ENCODE peak calls at places on chromosome 2, in nine cellular contexts. P is cardiac fibroblast, C is left ventricle myocardium inferior, J is AG10803, M is prostate gland, Q is aorta, F is mucosa of descending colon, B is astrocyte of the cerebellum, A is thoracic aorta. O is an unnamed sample.

GRCh38 chr2:99156901-99157300 is 2.1 kb downstream of the LIPT1 start:
- DNase-seq in P (no peak), C (no peak), J (no peak), M (no peak), Q (no peak), F (no peak), B (no peak), A (no peak), O (no peak)

GRCh38 chr2:138475394-138475793 is 26.2 kb upstream of the SPOPL start:
- DNase-seq in P (peak; percentile 4), C (no peak), J (no peak), M (no peak), Q (no peak), F (no peak), B (no peak), A (no peak), O (no peak)

GRCh38 chr2:222651721-222652420 is 4.0 kb downstream of the FARSB start:
- DNase-seq in P (no peak), C (no peak), J (peak; percentile 67), M (no peak), Q (no peak), F (no peak), B (no peak), A (no peak), O (no peak)

GRCh38 chr2:109435866-109436634 is 177.7 kb downstream of the SEPTIN10 start:
- DNase-seq in P (peak; percentile 71), C (peak; percentile 64), J (peak; percentile 62), M (no peak), Q (peak; percentile 93), F (no peak), B (no peak), A (peak; percentile 80), O (no peak)

GRCh38 chr2:216516730-216517350 is 18.2 kb downstream of the RPL37A start:
- DNase-seq in P (peak; percentile 72), C (no peak), J (peak; percentile 54), M (no peak), Q (no peak), F (no peak), B (no peak), A (no peak), O (peak; percentile 71)

GRCh38 chr2:173076557-173077345 is 1.1 kb downstream of the MAP3K20 start:
- DNase-seq in P (peak; percentile 71), C (peak; percentile 52), J (peak; percentile 46), M (peak; percentile 38), Q (no peak), F (peak; percentile 12), B (peak; percentile 23), A (no peak), O (peak; percentile 71)

GRCh38 chr2:117931978-117932377 is 81.9 kb downstream of the CCDC93 start:
- DNase-seq in P (no peak), C (no peak), J (no peak), M (no peak), Q (no peak), F (no peak), B (no peak), A (no peak), O (no peak)

GRCh38 chr2:170344663-170345099 is 166.7 kb downstream of the MYO3B start:
- DNase-seq in P (no peak), C (no peak), J (no peak), M (no peak), Q (no peak), F (no peak), B (no peak), A (no peak), O (no peak)

GRCh38 chr2:126915903-126916302 is 17.2 kb downstream of the TEX51 start:
- DNase-seq in P (no peak), C (no peak), J (no peak), M (no peak), Q (no peak), F (no peak), B (no peak), A (no peak), O (no peak)

GRCh38 chr2:147789287-147789686 is 55.5 kb upstream of the ACVR2A start:
- DNase-seq in P (no peak), C (no peak), J (no peak), M (no peak), Q (no peak), F (no peak), B (no peak), A (no peak), O (no peak)

GRCh38 chr2:70967189-70967588 is 11.2 kb upstream of the ANKRD53 start:
- DNase-seq in P (no peak), C (no peak), J (no peak), M (no peak), Q (peak; percentile 34), F (no peak), B (no peak), A (no peak), O (no peak)

GRCh38 chr2:127737892-127738291 is 36.6 kb downstream of the SFT2D3 start:
- DNase-seq in P (no peak), C (no peak), J (no peak), M (no peak), Q (no peak), F (no peak), B (no peak), A (no peak), O (peak; percentile 16)

GRCh38 chr2:166404831-166405568 is 29.3 kb upstream of the SCN9A start:
- DNase-seq in P (no peak), C (no peak), J (no peak), M (no peak), Q (no peak), F (no peak), B (no peak), A (no peak), O (no peak)

GRCh38 chr2:45859682-45860081 is 208.2 kb downstream of the PRKCE start:
- DNase-seq in P (no peak), C (no peak), J (no peak), M (no peak), Q (no peak), F (no peak), B (no peak), A (no peak), O (no peak)

GRCh38 chr2:128809256-128809636 is 490.6 kb upstream of the HS6ST1 start:
- DNase-seq in P (no peak), C (no peak), J (no peak), M (no peak), Q (no peak), F (no peak), B (no peak), A (no peak), O (peak; percentile 0)

GRCh38 chr2:230225486-230225885 is at the start of gene SP140:
- DNase-seq in P (no peak), C (peak; percentile 31), J (no peak), M (no peak), Q (no peak), F (peak; percentile 64), B (no peak), A (no peak), O (no peak)

GRCh38 chr2:170763232-170763631 is 6.9 kb upstream of the ERICH2 start:
- DNase-seq in P (no peak), C (no peak), J (no peak), M (no peak), Q (no peak), F (no peak), B (no peak), A (no peak), O (no peak)

GRCh38 chr2:233076749-233077148 is 16.6 kb downstream of the INPP5D start:
- DNase-seq in P (no peak), C (no peak), J (no peak), M (no peak), Q (no peak), F (no peak), B (no peak), A (no peak), O (no peak)
- H3K4me3 ChIP-seq in P (no peak overlapping the region), C (no peak overlapping the region), J (no peak overlapping the region), M (no peak overlapping the region), Q (no peak overlapping the region), F (no peak overlapping the region), B (no peak overlapping the region), A (no peak overlapping the region), O (no peak overlapping the region)

GRCh38 chr2:25400576-25401241 is 59.0 kb upstream of the DNMT3A start:
- DNase-seq in P (no peak), C (no peak), J (no peak), M (no peak), Q (no peak), F (no peak), B (no peak), A (no peak), O (peak; percentile 20)

GRCh38 chr2:25401307-25402021 is 59.7 kb upstream of the DNMT3A start:
- DNase-seq in P (no peak), C (no peak), J (no peak), M (no peak), Q (no peak), F (no peak), B (no peak), A (no peak), O (no peak)

GRCh38 chr2:25398534-25398933 is 56.8 kb upstream of the DNMT3A start:
- DNase-seq in P (no peak), C (no peak), J (no peak), M (no peak), Q (no peak), F (no peak), B (no peak), A (no peak), O (no peak)

GRCh38 chr2:25402477-25402876 is 60.8 kb upstream of the DNMT3A start:
- DNase-seq in P (no peak), C (no peak), J (no peak), M (no peak), Q (no peak), F (no peak), B (no peak), A (no peak), O (no peak)

GRCh38 chr2:25397777-25398176 is 56.1 kb upstream of the DNMT3A start:
- DNase-seq in P (no peak), C (no peak), J (no peak), M (no peak), Q (no peak), F (no peak), B (no peak), A (no peak), O (no peak)
- H3K4me3 ChIP-seq in P (no peak overlapping the region), C (no peak overlapping the region), J (no peak overlapping the region), M (no peak overlapping the region), Q (no peak overlapping the region), F (no peak overlapping the region), B (no peak overlapping the region), A (no peak overlapping the region), O (no peak overlapping the region)

GRCh38 chr2:195352581-195352980 is 304.4 kb upstream of the SLC39A10 start:
- DNase-seq in P (no peak), C (no peak), J (no peak), M (no peak), Q (no peak), F (no peak), B (no peak), A (no peak), O (no peak)
- H3K4me3 ChIP-seq in P (no peak overlapping the region), C (no peak overlapping the region), J (no peak overlapping the region), M (no peak overlapping the region), Q (no peak overlapping the region), F (no peak overlapping the region), B (no peak overlapping the region), A (no peak overlapping the region), O (no peak overlapping the region)

DNA sequence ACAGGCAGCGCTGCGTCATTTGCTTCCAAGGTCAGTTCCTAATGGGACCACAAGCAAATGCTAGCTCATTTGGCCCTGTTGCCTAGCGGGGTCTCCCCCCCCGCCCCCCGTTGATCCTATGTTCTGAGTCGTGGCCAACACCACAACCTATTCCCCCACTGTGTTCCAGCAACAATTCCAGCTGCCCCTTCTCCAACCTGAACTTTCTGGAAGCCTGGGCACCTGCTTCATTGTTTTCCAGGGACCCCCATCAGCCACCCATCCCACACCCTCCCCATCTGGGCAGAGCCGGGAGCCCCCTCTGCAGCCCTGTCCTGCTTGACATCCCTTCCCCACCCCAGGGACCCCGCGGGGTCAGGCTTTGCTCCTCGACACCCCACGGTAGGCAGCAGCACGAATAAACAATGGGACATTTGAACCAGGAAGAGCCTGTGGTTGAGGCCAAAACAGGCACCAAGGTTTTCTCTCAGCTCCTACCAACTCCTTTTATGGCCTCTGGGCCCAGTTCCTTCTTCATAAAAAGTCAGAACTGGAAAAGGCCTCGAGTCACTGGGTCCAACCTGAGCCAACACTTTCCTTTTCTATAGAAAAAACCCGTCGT is 20.5 kb downstream of the TEX44 start:
- DNase-seq in P (peak; percentile 32), C (peak; percentile 31), J (peak; percentile 9), M (no peak), Q (no peak), F (no peak), B (no peak), A (no peak), O (peak; percentile 36)
- H3K4me3 ChIP-seq in P (no peak overlapping the region), C (peak overlapping the region; percentile 63), J (no peak overlapping the region), M (no peak overlapping the region), Q (no peak overlapping the region), F (no peak overlapping the region), B (peak overlapping the region; percentile 39), A (peak overlapping the region; percentile 74), O (no peak overlapping the region)